ENCODE peak calls at places on chromosomes 5 and 9, in eight cellular contexts. Z is brain microvascular endothelial cell, D is Peyer's patch, H is astrocyte of the spinal cord, S is sigmoid colon, W is A549, P is keratinocyte, F is fibroblast of the aortic adventitia. Q is an unnamed sample.

GRCh38 chr9:70257991-70258691 is 637 bp upstream of the SMC5 start:
- DNase-seq in Z (peak; percentile 34), D (peak; percentile 19), H (peak; percentile 63), S (peak; percentile 64), W (no peak), P (peak; percentile 19), F (peak; percentile 61), Q (peak; percentile 58)

GRCh38 chr5:88952344-88952743 is 69.4 kb upstream of the MEF2C start:
- DNase-seq in Z (peak; percentile 38), D (no peak), H (peak; percentile 30), S (no peak), W (no peak), P (no peak), F (peak; percentile 41), Q (peak; percentile 26)

GRCh38 chr9:6931913-6932312 is 174.1 kb downstream of the KDM4C start:
- DNase-seq in Z (peak; percentile 92), D (no peak), H (peak; percentile 73), S (no peak), W (peak; percentile 38), P (peak; percentile 58), F (peak; percentile 78), Q (peak; percentile 91)

GRCh38 chr5:13976867-13977479 is 32.5 kb upstream of the DNAH5 start:
- DNase-seq in Z (peak; percentile 27), D (no peak), H (peak; percentile 53), S (no peak), W (peak; percentile 49), P (no peak), F (peak; percentile 49), Q (peak; percentile 48)

GRCh38 chr9:138045541-138046490 is 168.2 kb downstream of the CACNA1B start:
- DNase-seq in Z (no peak), D (peak; percentile 12), H (no peak), S (peak; percentile 61), W (no peak), P (no peak), F (no peak), Q (no peak)

GRCh38 chr5:2534251-2534650 is 217.2 kb downstream of the IRX2 start:
- DNase-seq in Z (no peak), D (no peak), H (no peak), S (no peak), W (no peak), P (no peak), F (no peak), Q (no peak)

GRCh38 chr9:85178486-85178885 is 509.0 kb downstream of the NTRK2 start:
- DNase-seq in Z (no peak), D (no peak), H (no peak), S (no peak), W (no peak), P (peak; percentile 65), F (no peak), Q (no peak)

GRCh38 chr9:27499481-27499880 is 24.6 kb upstream of the IFNK start:
- DNase-seq in Z (peak; percentile 29), D (no peak), H (peak; percentile 55), S (no peak), W (peak; percentile 47), P (peak; percentile 64), F (no peak), Q (peak; percentile 72)

GRCh38 chr5:141766152-141766551 is 84.1 kb upstream of the ARAP3 start:
- DNase-seq in Z (no peak), D (no peak), H (no peak), S (no peak), W (no peak), P (no peak), F (no peak), Q (no peak)

GRCh38 chr5:56358703-56359428 is 125.7 kb upstream of the ANKRD55 start:
- DNase-seq in Z (peak; percentile 27), D (no peak), H (peak; percentile 77), S (no peak), W (peak; percentile 71), P (no peak), F (peak; percentile 25), Q (peak; percentile 25)

GRCh38 chr5:115309751-115310370 is 13.4 kb upstream of the CCDC112 start:
- DNase-seq in Z (no peak), D (no peak), H (peak; percentile 62), S (no peak), W (peak; percentile 38), P (peak; percentile 15), F (peak; percentile 75), Q (peak; percentile 62)
- TF ChIP-seq CTCF in Z (peak; percentile 32), D (peak; percentile 80), H (peak; percentile 45), S (peak; percentile 61), W (peak; percentile 78), P (no peak), F (peak; percentile 50), Q (peak; percentile 44)

DNA sequence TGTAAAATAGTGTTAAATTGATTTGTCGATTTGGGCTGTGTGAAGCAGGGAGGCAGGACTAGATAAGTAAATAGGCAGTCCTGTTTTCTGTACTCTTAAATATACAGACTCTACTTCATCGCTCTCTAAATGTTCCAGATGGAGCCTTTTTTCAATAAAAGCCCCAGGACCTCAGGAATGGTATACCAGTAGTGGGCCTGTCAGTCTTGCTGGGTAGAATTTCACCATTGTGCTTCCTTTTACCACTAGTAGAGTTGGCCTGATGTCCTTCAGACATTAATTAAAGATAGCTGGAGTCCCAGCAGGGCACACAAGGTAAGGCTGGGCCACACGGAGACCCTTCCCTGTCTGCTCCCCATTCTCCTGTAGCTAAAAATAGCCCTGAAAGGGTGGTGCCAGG is 6.0 kb downstream of the SNX18 start:
- DNase-seq in Z (no peak), D (no peak), H (no peak), S (no peak), W (no peak), P (no peak), F (no peak), Q (no peak)
- H3K4me3 ChIP-seq in Z (no peak overlapping the region), D (peak overlapping the region; percentile 12), H (no peak overlapping the region), S (no peak overlapping the region), W (no peak overlapping the region), P (no peak overlapping the region), F (peak overlapping the region; percentile 34), Q (no peak overlapping the region)

DNA sequence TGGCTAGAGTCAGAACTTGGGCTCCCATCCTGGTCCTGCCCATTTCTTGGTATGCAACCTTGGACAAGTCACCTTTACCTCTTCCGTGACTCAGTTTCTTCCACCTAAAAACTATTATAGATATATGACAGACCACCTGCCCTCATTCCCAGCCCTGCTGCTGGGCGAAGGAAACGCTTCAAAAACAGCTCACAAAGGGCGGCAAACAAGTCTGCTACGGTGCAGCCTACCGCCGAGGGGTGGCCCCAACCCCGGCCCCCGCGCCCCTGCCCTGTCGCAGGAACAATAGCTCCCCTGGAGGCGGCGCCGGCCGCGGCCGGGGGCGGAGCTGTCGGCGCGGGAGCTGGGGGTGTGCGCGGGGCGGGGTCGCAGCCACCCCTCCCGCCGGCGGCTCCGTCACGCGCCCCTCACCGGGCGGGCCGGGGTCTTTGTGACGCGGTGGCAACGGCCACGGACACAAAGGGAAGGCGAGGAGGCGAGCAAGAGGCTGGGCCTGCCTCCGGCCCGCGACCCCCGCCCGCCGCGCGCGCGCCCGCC is at the start of gene TMEFF1:
- DNase-seq in Z (no peak), D (no peak), H (peak; percentile 6), S (no peak), W (peak; percentile 17), P (no peak), F (no peak), Q (peak; percentile 26)
- TF ChIP-seq CTCF in Z (peak; percentile 33), D (no peak), H (peak; percentile 12), S (no peak), W (no peak), P (no peak), F (peak; percentile 22), Q (no peak)

GRCh38 chr5:160751297-160751696 is 100.7 kb downstream of the ATP10B start:
- DNase-seq in Z (no peak), D (no peak), H (no peak), S (no peak), W (no peak), P (no peak), F (no peak), Q (no peak)

GRCh38 chr5:160749026-160749425 is 103.0 kb downstream of the ATP10B start:
- DNase-seq in Z (no peak), D (no peak), H (no peak), S (no peak), W (no peak), P (no peak), F (no peak), Q (no peak)

GRCh38 chr5:160747963-160748362 is 104.0 kb downstream of the ATP10B start:
- DNase-seq in Z (no peak), D (no peak), H (no peak), S (no peak), W (no peak), P (no peak), F (no peak), Q (no peak)

GRCh38 chr5:160747559-160747958 is 104.5 kb downstream of the ATP10B start:
- DNase-seq in Z (no peak), D (no peak), H (no peak), S (no peak), W (no peak), P (no peak), F (no peak), Q (no peak)

DNA sequence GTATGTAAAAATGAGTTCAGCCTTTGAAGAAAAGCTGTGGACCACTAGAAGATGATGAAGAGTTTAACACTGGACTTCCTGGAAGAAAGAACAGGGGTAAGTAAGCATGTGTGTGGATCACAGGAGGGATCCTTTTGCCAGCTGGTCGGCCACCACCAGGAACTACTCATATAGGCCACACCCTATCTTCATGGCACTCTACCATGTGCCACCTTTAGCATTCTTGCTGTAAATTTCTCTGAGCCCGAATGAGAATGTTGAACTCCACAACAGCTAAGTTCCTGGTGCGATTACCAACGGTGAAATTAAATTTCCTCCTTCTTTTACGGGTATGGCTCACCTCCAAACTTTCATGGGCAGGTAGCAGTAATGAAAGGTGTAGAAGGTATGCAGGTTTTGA is 102.3 kb downstream of the ATP10B start:
- DNase-seq in Z (no peak), D (no peak), H (no peak), S (no peak), W (no peak), P (no peak), F (no peak), Q (no peak)
- H3K4me3 ChIP-seq in Z (no peak overlapping the region), D (no peak overlapping the region), H (no peak overlapping the region), S (no peak overlapping the region), W (no peak overlapping the region), P (no peak overlapping the region), F (no peak overlapping the region), Q (no peak overlapping the region)

GRCh38 chr5:93620487-93621339 is 37.7 kb downstream of the NR2F1 start:
- DNase-seq in Z (peak; percentile 57), D (peak; percentile 45), H (peak; percentile 76), S (peak; percentile 72), W (peak; percentile 80), P (no peak), F (peak; percentile 43), Q (peak; percentile 63)
- TF ChIP-seq CTCF in Z (peak; percentile 28), D (no peak), H (no peak), S (no peak), W (peak; percentile 30), P (peak; percentile 39), F (peak; percentile 5), Q (peak; percentile 7)

DNA sequence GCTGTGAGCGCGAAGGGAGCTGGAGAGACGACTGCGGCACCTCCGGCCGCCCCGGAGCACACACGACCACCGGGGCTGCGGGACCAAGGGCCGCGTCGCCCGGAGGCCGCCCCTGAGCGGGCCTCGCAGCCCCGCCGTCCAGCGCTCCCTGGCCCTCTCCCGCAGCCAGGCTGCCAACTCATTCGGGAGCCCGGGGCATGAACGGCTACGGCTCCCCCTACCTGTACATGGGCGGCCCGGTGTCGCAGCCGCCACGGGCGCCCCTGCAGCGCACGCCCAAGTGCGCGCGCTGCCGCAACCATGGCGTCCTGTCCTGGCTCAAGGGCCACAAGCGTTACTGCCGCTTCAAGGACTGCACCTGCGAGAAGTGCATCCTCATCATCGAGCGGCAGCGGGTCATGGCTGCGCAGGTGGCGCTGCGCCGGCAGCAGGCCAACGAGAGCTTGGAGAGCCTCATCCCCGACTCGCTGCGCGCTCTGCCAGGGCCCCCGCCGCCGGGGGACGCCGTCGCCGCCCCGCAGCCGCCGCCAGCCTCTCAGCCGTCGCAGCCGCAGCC is 428 bp downstream of the DMRT3 start:
- DNase-seq in Z (no peak), D (no peak), H (no peak), S (no peak), W (peak; percentile 37), P (no peak), F (no peak), Q (no peak)
- H3K4me3 ChIP-seq in Z (no peak overlapping the region), D (no peak overlapping the region), H (no peak overlapping the region), S (no peak overlapping the region), W (peak overlapping the region; percentile 42), P (no peak overlapping the region), F (no peak overlapping the region), Q (no peak overlapping the region)

Q was measured in cardiac fibroblast.